ENCODE peak calls at places on chromosomes 5 and 9, in six cellular contexts. T is Peyer's patch, D is activated T-cell treated with anti-CD3 and anti-CD28 coated beads for 48 hours, X is neuronal stem cell, J is mucosa of descending colon, C is AG09309. S is an unnamed sample.

GRCh38 chr5:56979968-56980367 is 28.0 kb upstream of the MIER3 start:
- DNase-seq in C (no peak), T (no peak), J (no peak), D (no peak), X (no peak), S (no peak)

GRCh38 chr5:76074487-76074886 is 8.7 kb upstream of the SV2C start:
- DNase-seq in X (no peak), T (no peak), D (no peak), J (no peak), C (no peak), S (no peak)

GRCh38 chr5:52015760-52016159 is 632.5 kb downstream of the ISL1 start:
- DNase-seq in D (no peak), X (no peak), J (no peak), C (no peak), T (no peak), S (no peak)

GRCh38 chr5:98031496-98031895 is 742.0 kb upstream of the RGMB start:
- DNase-seq in X (no peak), T (no peak), D (no peak), J (no peak), C (no peak), S (no peak)

GRCh38 chr5:74947961-74948613 is 81.9 kb upstream of the FAM169A start:
- DNase-seq in T (no peak), J (no peak), C (no peak), D (no peak), X (no peak), S (peak; percentile 73)

GRCh38 chr5:102628449-102629175 is 126.5 kb upstream of the PAM start:
- DNase-seq in T (no peak), X (no peak), J (no peak), C (no peak), D (no peak), S (peak; percentile 83)

GRCh38 chr9:89527084-89527483 is 29.2 kb upstream of the SEMA4D start:
- DNase-seq in C (no peak), J (no peak), T (peak; percentile 16), D (no peak), X (no peak), S (no peak)

GRCh38 chr5:87099967-87100366 is 167.7 kb upstream of the RASA1 start:
- DNase-seq in X (no peak), J (no peak), T (no peak), D (no peak), C (no peak), S (no peak)

GRCh38 chr5:111266491-111266890 is 42.3 kb downstream of the CAMK4 start:
- DNase-seq in D (no peak), X (no peak), J (no peak), C (no peak), T (no peak), S (no peak)

GRCh38 chr9:97109194-97109811 is 70.4 kb upstream of the CTSV start:
- DNase-seq in T (no peak), X (peak; percentile 30), C (no peak), D (peak; percentile 17), J (no peak), S (peak; percentile 21)

GRCh38 chr9:1208185-1208584 is 158.0 kb downstream of the DMRT2 start:
- DNase-seq in J (no peak), T (no peak), D (no peak), C (peak; percentile 57), X (no peak), S (peak; percentile 89)